ENCODE peak calls at places on chromosomes 5 and 9, in nine cellular contexts. H is ELR; R is neural crest cell; M is NCI-H82; F is activated T-cell treated with anti-CD3 and anti-CD28 coated beads, Interleukin-2, amount 50 U/mL, for 1 hour; W is SJSA1; I is kidney epithelial cell; B is Caki2; G is CD4-positive, alpha-beta T cell. E is an unnamed sample.
A peak's percentile ranks its signal among the peaks of the same experiment; 100 is the strongest.

GRCh38 chr9:130857864-130858730 is 23.0 kb downstream of the ABL1 start:
- DNase-seq in B (peak; percentile 72), M (no peak), F (no peak), G (no peak), H (peak; percentile 86), I (peak; percentile 83), R (no peak), W (peak; percentile 81), E (no peak)

GRCh38 chr9:34701023-34701768 is 8.7 kb downstream of the CCL21 start:
- DNase-seq in R (peak; percentile 84), M (no peak), G (peak; percentile 63), I (no peak), W (peak; percentile 48), H (peak; percentile 65), F (peak; percentile 81), B (peak; percentile 57), E (no peak)

GRCh38 chr9:110521211-110521610 is 58.3 kb downstream of the SVEP1 start:
- DNase-seq in I (no peak), B (no peak), R (no peak), W (no peak), M (no peak), G (no peak), H (no peak), F (no peak), E (peak; percentile 5)

GRCh38 chr9:106287108-106287631 is 575.8 kb upstream of the ZNF462 start:
- DNase-seq in I (no peak), R (no peak), F (no peak), B (no peak), W (peak; percentile 86), M (peak; percentile 76), G (no peak), H (peak; percentile 0), E (no peak)

GRCh38 chr5:163888366-163888765 is 382.9 kb downstream of the MAT2B start:
- DNase-seq in I (no peak), B (no peak), G (no peak), M (no peak), H (peak; percentile 47), W (no peak), F (no peak), R (no peak), E (no peak)

GRCh38 chr9:135536166-135536565 is 9.8 kb upstream of the OBP2A start:
- DNase-seq in G (no peak), M (no peak), I (no peak), F (no peak), B (no peak), H (no peak), W (no peak), R (no peak), E (no peak)

GRCh38 chr5:41558295-41558694 is 47.9 kb upstream of the PLCXD3 start:
- DNase-seq in R (no peak), G (no peak), M (no peak), B (no peak), W (no peak), H (no peak), F (no peak), I (no peak), E (no peak)

GRCh38 chr5:60763061-60763460 is 63.1 kb upstream of the DEPDC1B start:
- DNase-seq in I (no peak), G (no peak), W (no peak), R (no peak), F (no peak), B (no peak), H (no peak), M (peak; percentile 32), E (no peak)

GRCh38 chr9:16540996-16541668 is 329.3 kb downstream of the BNC2 start:
- DNase-seq in H (peak; percentile 44), I (no peak), W (no peak), M (no peak), R (no peak), B (peak; percentile 14), G (no peak), F (no peak), E (no peak)

GRCh38 chr5:151115272-151115905 is 34.6 kb upstream of the TNIP1 start:
- DNase-seq in B (peak; percentile 48), M (peak; percentile 66), F (peak; percentile 82), G (peak; percentile 53), I (no peak), H (peak; percentile 78), W (peak; percentile 78), R (peak; percentile 72), E (no peak)

GRCh38 chr9:124708633-124709032 is 62.5 kb downstream of the NR6A1 start:
- DNase-seq in M (peak; percentile 62), R (no peak), H (peak; percentile 87), W (peak; percentile 47), G (no peak), I (peak; percentile 47), B (no peak), F (no peak), E (no peak)

GRCh38 chr9:73146113-73146815 is 5.4 kb upstream of the ANXA1 start:
- DNase-seq in R (no peak), G (no peak), M (no peak), F (no peak), I (no peak), H (no peak), W (no peak), B (no peak), E (no peak)

GRCh38 chr5:179301796-179302195 is 43.5 kb downstream of the ADAMTS2 start:
- DNase-seq in I (no peak), B (no peak), G (no peak), F (no peak), R (no peak), H (no peak), M (no peak), W (no peak), E (no peak)

GRCh38 chr9:121399883-121400607 is 30.0 kb upstream of the STOM start:
- DNase-seq in W (peak; percentile 66), B (peak; percentile 57), G (no peak), F (no peak), H (peak; percentile 87), M (peak; percentile 82), R (no peak), I (peak; percentile 29), E (peak; percentile 37)

GRCh38 chr5:160342413-160342941 is 27.9 kb downstream of the C1QTNF2 start:
- DNase-seq in R (no peak), I (no peak), W (no peak), M (peak; percentile 47), B (peak; percentile 46), F (no peak), G (no peak), H (peak; percentile 51), E (no peak)

GRCh38 chr9:96501981-96502833 is 52.2 kb downstream of the HABP4 start:
- DNase-seq in W (no peak), R (no peak), M (no peak), F (no peak), B (no peak), I (no peak), G (no peak), H (no peak), E (no peak)

GRCh38 chr5:181052928-181053759 is 13.1 kb downstream of the BTNL9 start:
- DNase-seq in I (no peak), B (no peak), R (no peak), F (no peak), G (no peak), W (no peak), M (no peak), H (no peak), E (no peak)

GRCh38 chr9:31604516-31604915 is 779.9 kb upstream of the ACO1 start:
- DNase-seq in B (no peak), R (no peak), I (no peak), F (no peak), H (no peak), G (no peak), W (no peak), M (no peak), E (no peak)

GRCh38 chr9:128771094-128771721 is 519 bp downstream of the ZER1 start:
- DNase-seq in I (no peak), F (no peak), W (peak; percentile 15), G (no peak), H (peak; percentile 47), R (peak; percentile 14), B (peak; percentile 14), M (peak; percentile 31), E (no peak)

GRCh38 chr5:175822225-175822624 is 49.2 kb upstream of the CPLX2 start:
- DNase-seq in H (peak; percentile 87), F (no peak), R (no peak), B (no peak), M (no peak), I (no peak), G (no peak), W (no peak), E (no peak)

GRCh38 chr5:1010641-1011046 is 2.0 kb downstream of the NKD2 start:
- DNase-seq in M (no peak), R (no peak), G (no peak), W (no peak), I (no peak), H (no peak), B (no peak), F (no peak), E (no peak)

GRCh38 chr5:113199122-113199905 is 222.7 kb downstream of the DCP2 start:
- DNase-seq in B (no peak), R (no peak), W (peak; percentile 76), M (peak; percentile 59), F (no peak), H (no peak), G (no peak), I (no peak), E (no peak)

GRCh38 chr5:14178091-14178490 is 34.9 kb downstream of the TRIO start:
- DNase-seq in I (no peak), B (no peak), W (peak; percentile 72), G (no peak), H (no peak), F (no peak), M (peak; percentile 40), R (no peak), E (no peak)

GRCh38 chr9:81871695-81872094 is 56.5 kb upstream of the SPATA31D4 start:
- DNase-seq in R (no peak), B (no peak), F (no peak), H (peak; percentile 86), G (no peak), I (no peak), M (no peak), W (peak; percentile 68), E (no peak)

GRCh38 chr5:3026099-3026498 is 274.6 kb upstream of the IRX2 start:
- DNase-seq in M (no peak), H (no peak), I (no peak), F (no peak), W (no peak), B (no peak), G (no peak), R (no peak), E (no peak)

GRCh38 chr5:79436821-79437220 is 77.1 kb downstream of the HOMER1 start:
- DNase-seq in W (no peak), F (no peak), H (peak; percentile 54), I (no peak), R (no peak), M (no peak), B (no peak), G (no peak), E (no peak)

GRCh38 chr5:177035982-177036381 is 13.5 kb downstream of the ZNF346 start:
- DNase-seq in G (no peak), H (no peak), R (no peak), F (no peak), M (peak; percentile 61), B (no peak), W (peak; percentile 86), I (no peak), E (no peak)

GRCh38 chr5:153520952-153521351 is 30.5 kb downstream of the GRIA1 start:
- DNase-seq in W (peak; percentile 25), B (no peak), G (no peak), F (no peak), I (no peak), M (no peak), R (no peak), H (peak; percentile 58), E (no peak)

GRCh38 chr9:137969008-137969407 is 91.4 kb downstream of the CACNA1B start:
- DNase-seq in G (no peak), B (no peak), R (no peak), H (no peak), I (no peak), M (no peak), F (no peak), W (no peak), E (no peak)

GRCh38 chr5:155729684-155730059 is 597.3 kb upstream of the SGCD start:
- DNase-seq in R (no peak), I (no peak), W (no peak), B (no peak), G (no peak), H (no peak), M (peak; percentile 60), F (no peak), E (no peak)

GRCh38 chr5:140575309-140575708 is 10.7 kb downstream of the SLC35A4 start:
- DNase-seq in M (peak; percentile 21), R (no peak), W (peak; percentile 45), I (no peak), F (no peak), G (no peak), B (no peak), H (peak; percentile 59), E (no peak)

E was measured in epithelial cell of prostate.